ENCODE peak calls at places on chromosomes 11 and 22, in four cellular contexts. One of them, this sample, is unnamed.

GRCh38 chr11:117913736-117914397 is 15.3 kb downstream of the TMPRSS13 start:
- DNase-seq in AG09309: no peak
- DNase-seq in left ventricle myocardium inferior: no peak
- DNase-seq in BJ: no peak
- DNase-seq in this sample: no peak

GRCh38 chr11:96154802-96155520 is 188.0 kb downstream of the MAML2 start:
- DNase-seq in AG09309: no peak
- DNase-seq in left ventricle myocardium inferior: no peak
- DNase-seq in BJ: no peak
- DNase-seq in this sample: no peak

GRCh38 chr22:42920101-42920820 is 63.2 kb upstream of the ARFGAP3 start:
- DNase-seq in AG09309: peak
- DNase-seq in left ventricle myocardium inferior: no peak
- DNase-seq in BJ: no peak
- DNase-seq in this sample: peak

GRCh38 chr11:77249427-77249826 is 52.1 kb downstream of the GDPD4 start:
- DNase-seq in AG09309: no peak
- DNase-seq in left ventricle myocardium inferior: no peak
- DNase-seq in BJ: no peak
- DNase-seq in this sample: no peak

GRCh38 chr22:38868886-38869381 is 3.1 kb downstream of the CBX6 start:
- DNase-seq in AG09309: no peak
- DNase-seq in left ventricle myocardium inferior: peak
- DNase-seq in BJ: no peak
- DNase-seq in this sample: no peak

GRCh38 chr11:92702771-92703170 is 266.7 kb upstream of the MTNR1B start:
- DNase-seq in AG09309: no peak
- DNase-seq in left ventricle myocardium inferior: no peak
- DNase-seq in BJ: no peak
- DNase-seq in this sample: peak

GRCh38 chr11:7512525-7513209 is 1.1 kb upstream of the PPFIBP2 start:
- DNase-seq in AG09309: peak
- DNase-seq in left ventricle myocardium inferior: peak
- DNase-seq in BJ: no peak
- DNase-seq in this sample: no peak

GRCh38 chr22:38753894-38754246 is 1.9 kb downstream of the SUN2 start:
- DNase-seq in AG09309: no peak
- DNase-seq in left ventricle myocardium inferior: no peak
- DNase-seq in BJ: no peak
- DNase-seq in this sample: no peak

GRCh38 chr11:95789506-95790122 is at the start of gene FAM76B:
- DNase-seq in AG09309: peak
- DNase-seq in left ventricle myocardium inferior: peak
- DNase-seq in BJ: peak
- DNase-seq in this sample: peak

GRCh38 chr22:41917906-41918791 is 3.3 kb upstream of the SHISA8 start:
- DNase-seq in AG09309: no peak
- DNase-seq in left ventricle myocardium inferior: peak
- DNase-seq in BJ: no peak
- DNase-seq in this sample: no peak

GRCh38 chr11:22670803-22671202 is 4.4 kb downstream of the GAS2 start:
- DNase-seq in AG09309: no peak
- DNase-seq in left ventricle myocardium inferior: no peak
- DNase-seq in BJ: no peak
- DNase-seq in this sample: no peak

GRCh38 chr11:107856981-107857517 is 1.5 kb downstream of the SLC35F2 start:
- DNase-seq in AG09309: no peak
- DNase-seq in left ventricle myocardium inferior: no peak
- DNase-seq in BJ: no peak
- DNase-seq in this sample: no peak

GRCh38 chr22:49396817-49397216 is 430.9 kb downstream of the BRD1 start:
- DNase-seq in AG09309: no peak
- DNase-seq in left ventricle myocardium inferior: no peak
- DNase-seq in BJ: no peak
- DNase-seq in this sample: no peak

GRCh38 chr22:47203554-47203991 is 441.1 kb downstream of the TBC1D22A start:
- DNase-seq in AG09309: no peak
- DNase-seq in left ventricle myocardium inferior: no peak
- DNase-seq in BJ: no peak
- DNase-seq in this sample: no peak

GRCh38 chr11:134573857-134574256 is 161.8 kb upstream of the B3GAT1 start:
- DNase-seq in AG09309: no peak
- DNase-seq in left ventricle myocardium inferior: no peak
- DNase-seq in BJ: no peak
- DNase-seq in this sample: no peak

GRCh38 chr11:64593156-64594105 is 2.4 kb downstream of the SLC22A12 start:
- DNase-seq in AG09309: no peak
- DNase-seq in left ventricle myocardium inferior: no peak
- DNase-seq in BJ: no peak
- DNase-seq in this sample: no peak

GRCh38 chr11:63939351-63939920 is 634 bp downstream of the NAA40 start:
- DNase-seq in AG09309: no peak
- DNase-seq in left ventricle myocardium inferior: no peak
- DNase-seq in BJ: no peak
- DNase-seq in this sample: no peak

GRCh38 chr11:128400382-128401203 is 186.8 kb downstream of the ETS1 start:
- DNase-seq in AG09309: peak
- DNase-seq in left ventricle myocardium inferior: no peak
- DNase-seq in BJ: peak
- DNase-seq in this sample: peak

GRCh38 chr11:61806785-61807184 is 10.0 kb downstream of the FADS1 start:
- DNase-seq in AG09309: no peak
- DNase-seq in left ventricle myocardium inferior: no peak
- DNase-seq in BJ: no peak
- DNase-seq in this sample: no peak

GRCh38 chr11:67163006-67163405 is 43.9 kb downstream of the KDM2A start:
- DNase-seq in AG09309: no peak
- DNase-seq in left ventricle myocardium inferior: no peak
- DNase-seq in BJ: no peak
- DNase-seq in this sample: no peak

GRCh38 chr11:102757823-102758549 is 22.4 kb downstream of the MMP10 start:
- DNase-seq in AG09309: peak
- DNase-seq in left ventricle myocardium inferior: no peak
- DNase-seq in BJ: no peak
- DNase-seq in this sample: no peak

GRCh38 chr11:91446267-91446666 is 778.4 kb upstream of the FAT3 start:
- DNase-seq in AG09309: no peak
- DNase-seq in left ventricle myocardium inferior: no peak
- DNase-seq in BJ: no peak
- DNase-seq in this sample: no peak

GRCh38 chr11:121237686-121238658 is 54.6 kb upstream of the SC5D start:
- DNase-seq in AG09309: peak
- DNase-seq in left ventricle myocardium inferior: no peak
- DNase-seq in BJ: no peak
- DNase-seq in this sample: peak

GRCh38 chr22:49206281-49206680 is 621.4 kb downstream of the BRD1 start:
- DNase-seq in AG09309: no peak
- DNase-seq in left ventricle myocardium inferior: no peak
- DNase-seq in BJ: no peak
- DNase-seq in this sample: no peak

GRCh38 chr22:41181349-41182241 is 23.5 kb upstream of the L3MBTL2 start:
- DNase-seq in AG09309: peak
- DNase-seq in left ventricle myocardium inferior: no peak
- DNase-seq in BJ: peak
- DNase-seq in this sample: peak

GRCh38 chr11:94507485-94507884 is 4.8 kb upstream of the C11orf97 start:
- DNase-seq in AG09309: no peak
- DNase-seq in left ventricle myocardium inferior: no peak
- DNase-seq in BJ: no peak
- DNase-seq in this sample: no peak

GRCh38 chr22:20268350-20269012 is 363 bp upstream of the RTN4R start:
- DNase-seq in AG09309: no peak
- DNase-seq in left ventricle myocardium inferior: peak
- DNase-seq in BJ: no peak
- DNase-seq in this sample: no peak

GRCh38 chr22:35914665-35915476 is 113.8 kb downstream of the RBFOX2 start:
- DNase-seq in AG09309: peak
- DNase-seq in left ventricle myocardium inferior: no peak
- DNase-seq in BJ: no peak
- DNase-seq in this sample: no peak

GRCh38 chr11:8219257-8220021 is 44.2 kb downstream of the LMO1 start:
- DNase-seq in AG09309: no peak
- DNase-seq in left ventricle myocardium inferior: no peak
- DNase-seq in BJ: no peak
- DNase-seq in this sample: no peak

GRCh38 chr11:124069429-124070401 is 28.6 kb upstream of the OR10G7 start:
- DNase-seq in AG09309: peak
- DNase-seq in left ventricle myocardium inferior: no peak
- DNase-seq in BJ: peak
- DNase-seq in this sample: no peak

GRCh38 chr11:70745451-70745850 is 347.1 kb downstream of the CTTN start:
- DNase-seq in AG09309: no peak
- DNase-seq in left ventricle myocardium inferior: no peak
- DNase-seq in BJ: no peak
- DNase-seq in this sample: no peak

GRCh38 chr11:48014917-48015316 is 34.6 kb downstream of the PTPRJ start:
- DNase-seq in AG09309: no peak
- DNase-seq in left ventricle myocardium inferior: no peak
- DNase-seq in BJ: no peak
- DNase-seq in this sample: no peak
- H3K4me3 ChIP-seq in AG09309: no peak
- H3K4me3 ChIP-seq in left ventricle myocardium inferior: no peak
- H3K4me3 ChIP-seq in BJ: no peak
- H3K4me3 ChIP-seq in this sample: no peak

GRCh38 chr11:112581747-112582146 is 321.1 kb upstream of the PLET1 start:
- DNase-seq in AG09309: no peak
- DNase-seq in left ventricle myocardium inferior: no peak
- DNase-seq in BJ: no peak
- DNase-seq in this sample: no peak

GRCh38 chr11:112582366-112582765 is 321.7 kb upstream of the PLET1 start:
- DNase-seq in AG09309: no peak
- DNase-seq in left ventricle myocardium inferior: no peak
- DNase-seq in BJ: no peak
- DNase-seq in this sample: no peak

GRCh38 chr11:112587664-112588063 is 327.0 kb upstream of the PLET1 start:
- DNase-seq in AG09309: no peak
- DNase-seq in left ventricle myocardium inferior: no peak
- DNase-seq in BJ: no peak
- DNase-seq in this sample: no peak

GRCh38 chr11:112583246-112583893 is 322.7 kb upstream of the PLET1 start:
- DNase-seq in AG09309: no peak
- DNase-seq in left ventricle myocardium inferior: no peak
- DNase-seq in BJ: no peak
- DNase-seq in this sample: no peak

GRCh38 chr11:112584674-112585073 is 324.0 kb upstream of the PLET1 start:
- DNase-seq in AG09309: no peak
- DNase-seq in left ventricle myocardium inferior: no peak
- DNase-seq in BJ: no peak
- DNase-seq in this sample: no peak
- TF ChIP-seq CTCF in AG09309: no peak
- TF ChIP-seq CTCF in left ventricle myocardium inferior: peak
- TF ChIP-seq CTCF in BJ: no peak
- TF ChIP-seq CTCF in this sample: no peak

GRCh38 chr11:73361953-73362776 is 14.0 kb upstream of the RELT start:
- DNase-seq in AG09309: no peak
- DNase-seq in left ventricle myocardium inferior: no peak
- DNase-seq in BJ: no peak
- DNase-seq in this sample: no peak
- H3K4me3 ChIP-seq in AG09309: no peak
- H3K4me3 ChIP-seq in left ventricle myocardium inferior: no peak
- H3K4me3 ChIP-seq in BJ: no peak
- H3K4me3 ChIP-seq in this sample: no peak

GRCh38 chr11:46541593-46542371 is 52.0 kb downstream of the AMBRA1 start:
- DNase-seq in AG09309: no peak
- DNase-seq in left ventricle myocardium inferior: peak
- DNase-seq in BJ: no peak
- DNase-seq in this sample: no peak
- TF ChIP-seq CTCF in AG09309: no peak
- TF ChIP-seq CTCF in left ventricle myocardium inferior: peak
- TF ChIP-seq CTCF in BJ: no peak
- TF ChIP-seq CTCF in this sample: no peak

GRCh38 chr11:100821198-100821597 is 134.1 kb downstream of the ARHGAP42 start:
- DNase-seq in AG09309: no peak
- DNase-seq in left ventricle myocardium inferior: no peak
- DNase-seq in BJ: no peak
- DNase-seq in this sample: no peak

GRCh38 chr11:100827934-100828661 is 141.0 kb downstream of the ARHGAP42 start:
- DNase-seq in AG09309: no peak
- DNase-seq in left ventricle myocardium inferior: no peak
- DNase-seq in BJ: no peak
- DNase-seq in this sample: peak

GRCh38 chr11:100824041-100824440 is 137.0 kb downstream of the ARHGAP42 start:
- DNase-seq in AG09309: no peak
- DNase-seq in left ventricle myocardium inferior: no peak
- DNase-seq in BJ: no peak
- DNase-seq in this sample: no peak

GRCh38 chr11:100825610-100826009 is 138.5 kb downstream of the ARHGAP42 start:
- DNase-seq in AG09309: no peak
- DNase-seq in left ventricle myocardium inferior: no peak
- DNase-seq in BJ: no peak
- DNase-seq in this sample: no peak

GRCh38 chr11:100823360-100823759 is 136.3 kb downstream of the ARHGAP42 start:
- DNase-seq in AG09309: peak
- DNase-seq in left ventricle myocardium inferior: no peak
- DNase-seq in BJ: no peak
- DNase-seq in this sample: no peak
- H3K4me3 ChIP-seq in AG09309: no peak
- H3K4me3 ChIP-seq in left ventricle myocardium inferior: no peak
- H3K4me3 ChIP-seq in BJ: no peak
- H3K4me3 ChIP-seq in this sample: no peak

GRCh38 chr11:114587398-114587953 is 8.1 kb downstream of the NXPE4 start:
- DNase-seq in AG09309: no peak
- DNase-seq in left ventricle myocardium inferior: no peak
- DNase-seq in BJ: no peak
- DNase-seq in this sample: no peak

GRCh38 chr11:114586797-114587196 is 8.8 kb downstream of the NXPE4 start:
- DNase-seq in AG09309: no peak
- DNase-seq in left ventricle myocardium inferior: no peak
- DNase-seq in BJ: no peak
- DNase-seq in this sample: no peak
- TF ChIP-seq CTCF in AG09309: peak
- TF ChIP-seq CTCF in left ventricle myocardium inferior: no peak
- TF ChIP-seq CTCF in BJ: peak
- TF ChIP-seq CTCF in this sample: peak

GRCh38 chr11:12692238-12693074 is 18.2 kb downstream of the TEAD1 start:
- DNase-seq in AG09309: peak
- DNase-seq in left ventricle myocardium inferior: peak
- DNase-seq in BJ: peak
- DNase-seq in this sample: peak

GRCh38 chr11:12693485-12694181 is 19.4 kb downstream of the TEAD1 start:
- DNase-seq in AG09309: peak
- DNase-seq in left ventricle myocardium inferior: peak
- DNase-seq in BJ: peak
- DNase-seq in this sample: peak

GRCh38 chr11:12693075-12693473 is 18.9 kb downstream of the TEAD1 start:
- DNase-seq in AG09309: no peak
- DNase-seq in left ventricle myocardium inferior: no peak
- DNase-seq in BJ: no peak
- DNase-seq in this sample: no peak

GRCh38 chr11:12695221-12695794 is 21.1 kb downstream of the TEAD1 start:
- DNase-seq in AG09309: no peak
- DNase-seq in left ventricle myocardium inferior: no peak
- DNase-seq in BJ: no peak
- DNase-seq in this sample: no peak

GRCh38 chr11:12694182-12694531 is 19.9 kb downstream of the TEAD1 start:
- DNase-seq in AG09309: no peak
- DNase-seq in left ventricle myocardium inferior: no peak
- DNase-seq in BJ: no peak
- DNase-seq in this sample: no peak
- H3K4me3 ChIP-seq in AG09309: no peak
- H3K4me3 ChIP-seq in left ventricle myocardium inferior: peak
- H3K4me3 ChIP-seq in BJ: peak
- H3K4me3 ChIP-seq in this sample: peak